ENCODE peak calls at places on chromosomes 13 and 19, in six cellular contexts. I is retina; X is T-helper 1 cell; Z is neural progenitor cell; M is activated CD4-positive, alpha-beta T cell treated with anti-CD3 and anti-CD28 coated beads for 24 hours; O is activated T-cell treated with anti-CD3 and anti-CD28 coated beads, Interleukin-2, amount 50 U/mL, for 72 hours. U is an unnamed sample.

GRCh38 chr13:39417131-39417530 is 185.9 kb downstream of the LHFPL6 start:
- DNase-seq in I (peak; percentile 63), X (no peak), Z (peak; percentile 61), M (no peak), O (no peak), U (no peak)

GRCh38 chr19:7366701-7367420 is 18.1 kb downstream of the ARHGEF18 start:
- DNase-seq in I (no peak), X (no peak), Z (peak; percentile 23), M (no peak), O (peak; percentile 20), U (no peak)

GRCh38 chr19:19444694-19445155 is 39.2 kb downstream of the GATAD2A start:
- DNase-seq in I (no peak), X (no peak), Z (no peak), M (no peak), O (peak; percentile 30), U (no peak)

GRCh38 chr13:98697833-98698232 is 54.6 kb downstream of the SLC15A1 start:
- DNase-seq in I (no peak), X (no peak), Z (no peak), M (no peak), O (no peak), U (no peak)

GRCh38 chr19:18898081-18898532 is 2.1 kb upstream of the CERS1 start:
- DNase-seq in I (no peak), X (no peak), Z (peak; percentile 29), M (no peak), O (no peak), U (no peak)

GRCh38 chr19:47681936-47682335 is 31.3 kb upstream of the EHD2 start:
- DNase-seq in I (no peak), X (no peak), Z (no peak), M (no peak), O (no peak), U (no peak)

GRCh38 chr13:104594801-104595200 is 1528.6 kb upstream of the SLC10A2 start:
- DNase-seq in I (no peak), X (no peak), Z (no peak), M (no peak), O (no peak), U (no peak)

GRCh38 chr13:28935104-28935503 is 115.0 kb downstream of the MTUS2 start:
- DNase-seq in I (no peak), X (no peak), Z (no peak), M (no peak), O (no peak), U (no peak)

GRCh38 chr19:44111910-44112463 is 1.2 kb upstream of the ZNF225 start:
- DNase-seq in I (peak; percentile 60), X (no peak), Z (peak; percentile 84), M (no peak), O (peak; percentile 18), U (no peak)

GRCh38 chr19:18733196-18733647 is 49.7 kb downstream of the CRTC1 start:
- DNase-seq in I (no peak), X (no peak), Z (no peak), M (no peak), O (no peak), U (no peak)

GRCh38 chr13:77728265-77728966 is 30.9 kb downstream of the SLAIN1 start:
- DNase-seq in I (no peak), X (no peak), Z (no peak), M (no peak), O (no peak), U (no peak)

GRCh38 chr19:33301011-33301899 is 1.1 kb downstream of the CEBPA start:
- DNase-seq in I (peak; percentile 77), X (no peak), Z (peak; percentile 59), M (no peak), O (no peak), U (no peak)

GRCh38 chr19:3034845-3035541 is 5.9 kb upstream of the TLE2 start:
- DNase-seq in I (peak; percentile 52), X (peak; percentile 33), Z (peak; percentile 62), M (peak; percentile 38), O (peak; percentile 46), U (no peak)

GRCh38 chr13:98181106-98181815 is 4.2 kb upstream of the RNF113B start:
- DNase-seq in I (no peak), X (no peak), Z (no peak), M (no peak), O (no peak), U (no peak)

GRCh38 chr19:52492991-52493470 is 34.4 kb upstream of the ZNF808 start:
- DNase-seq in I (peak; percentile 52), X (no peak), Z (peak; percentile 81), M (no peak), O (peak; percentile 12), U (no peak)

GRCh38 chr13:98549728-98550317 is 27.1 kb downstream of the STK24 start:
- DNase-seq in I (no peak), X (no peak), Z (no peak), M (no peak), O (no peak), U (no peak)

GRCh38 chr13:112840472-112841302 is 128.3 kb upstream of the MCF2L start:
- DNase-seq in I (no peak), X (no peak), Z (no peak), M (no peak), O (no peak), U (no peak)

GRCh38 chr19:18164072-18164471 is 9.5 kb upstream of the IFI30 start:
- DNase-seq in I (no peak), X (no peak), Z (no peak), M (no peak), O (no peak), U (no peak)

GRCh38 chr13:82803341-82803740 is 1078.9 kb downstream of the SLITRK1 start:
- DNase-seq in I (no peak), X (no peak), Z (no peak), M (no peak), O (no peak), U (no peak)

GRCh38 chr19:1237027-1237659 is 662 bp downstream of the CBARP start:
- DNase-seq in I (peak; percentile 76), X (no peak), Z (peak; percentile 54), M (no peak), O (no peak), U (no peak)

GRCh38 chr19:40609561-40610395 is 8.6 kb downstream of the LTBP4 start:
- DNase-seq in I (peak; percentile 67), X (peak; percentile 78), Z (peak; percentile 94), M (peak; percentile 94), O (peak; percentile 94), U (peak; percentile 92)

GRCh38 chr19:54560881-54561385 is 12.7 kb upstream of the LILRA2 start:
- DNase-seq in I (no peak), X (no peak), Z (no peak), M (no peak), O (no peak), U (no peak)

GRCh38 chr13:110126391-110126961 is 180.5 kb downstream of the COL4A1 start:
- DNase-seq in I (peak; percentile 85), X (no peak), Z (peak; percentile 92), M (no peak), O (no peak), U (no peak)

GRCh38 chr13:110119943-110120905 is 186.7 kb downstream of the COL4A1 start:
- DNase-seq in I (no peak), X (no peak), Z (no peak), M (no peak), O (no peak), U (no peak)

GRCh38 chr13:29817604-29818378 is 32.6 kb downstream of the UBL3 start:
- DNase-seq in I (peak; percentile 19), X (no peak), Z (no peak), M (no peak), O (no peak), U (peak; percentile 15)

GRCh38 chr19:15468675-15469512 is 4.5 kb upstream of the RASAL3 start:
- DNase-seq in I (no peak), X (no peak), Z (no peak), M (no peak), O (no peak), U (no peak)

GRCh38 chr13:48626077-48626449 is 27.7 kb upstream of the CYSLTR2 start:
- DNase-seq in I (peak; percentile 35), X (no peak), Z (no peak), M (no peak), O (no peak), U (no peak)

GRCh38 chr19:7265963-7266362 is 28.3 kb downstream of the INSR start:
- DNase-seq in I (no peak), X (no peak), Z (no peak), M (no peak), O (no peak), U (no peak)

GRCh38 chr19:16113727-16114126 is 2.0 kb downstream of the RAB8A start:
- DNase-seq in I (no peak), X (no peak), Z (no peak), M (no peak), O (no peak), U (no peak)

GRCh38 chr13:59730026-59730425 is 433.7 kb downstream of the DIAPH3 start:
- DNase-seq in I (no peak), X (no peak), Z (no peak), M (no peak), O (no peak), U (no peak)

GRCh38 chr19:30170495-30171137 is 201.6 kb upstream of the ZNF536 start:
- DNase-seq in I (no peak), X (no peak), Z (no peak), M (no peak), O (no peak), U (no peak)

GRCh38 chr13:92842145-92842544 is 384.5 kb upstream of the GPC6 start:
- DNase-seq in I (no peak), X (no peak), Z (no peak), M (no peak), O (no peak), U (no peak)

GRCh38 chr19:1082165-1082927 is 12.8 kb downstream of the POLR2E start:
- DNase-seq in I (no peak), X (peak; percentile 86), Z (peak; percentile 98), M (peak; percentile 74), O (peak; percentile 93), U (no peak)

GRCh38 chr13:41059896-41060722 is 1.2 kb upstream of the WBP4 start:
- DNase-seq in I (peak; percentile 98), X (peak; percentile 61), Z (peak; percentile 94), M (peak; percentile 68), O (peak; percentile 77), U (peak; percentile 31)

GRCh38 chr13:113820813-113821651 is 42.8 kb downstream of the GAS6 start:
- DNase-seq in I (peak; percentile 78), X (no peak), Z (no peak), M (no peak), O (no peak), U (no peak)

GRCh38 chr13:28659611-28659970 is 661 bp downstream of the POMP start:
- DNase-seq in I (no peak), X (no peak), Z (no peak), M (no peak), O (peak; percentile 24), U (peak; percentile 9)

GRCh38 chr13:25179011-25179410 is 6.9 kb upstream of the AMER2 start:
- DNase-seq in I (no peak), X (no peak), Z (no peak), M (no peak), O (no peak), U (no peak)